ENCODE peak calls at places on chromosomes 12 and 14, in five cellular contexts. T is activated B cell treated with CpG ODN at 0.5 μM for 24 hours, U is sigmoid colon, V is Calu3, H is GM23338. I is an unnamed sample.

GRCh38 chr12:93380480-93381121 is 2.9 kb downstream of the NUDT4 start:
- DNase-seq in T (no peak), U (no peak), V (no peak), H (peak; percentile 30), I (no peak)

GRCh38 chr12:121740847-121741246 is 28.3 kb downstream of the TMEM120B start:
- DNase-seq in T (no peak), U (no peak), V (no peak), H (no peak), I (no peak)

GRCh38 chr14:58270628-58271027 is 26.0 kb downstream of the PSMA3 start:
- DNase-seq in T (no peak), U (no peak), V (no peak), H (no peak), I (no peak)

GRCh38 chr14:76827696-76828301 is 1.6 kb downstream of the LRRC74A start:
- DNase-seq in T (no peak), U (no peak), V (no peak), H (peak; percentile 18), I (no peak)

GRCh38 chr14:49160983-49161382 is 425.2 kb downstream of the RPS29 start:
- DNase-seq in T (no peak), U (no peak), V (no peak), H (no peak), I (no peak)

GRCh38 chr12:2616763-2617162 is 178.0 kb upstream of the FKBP4 start:
- DNase-seq in T (no peak), U (no peak), V (no peak), H (no peak), I (no peak)

GRCh38 chr12:131500564-131500963 is 210.3 kb upstream of the SFSWAP start:
- DNase-seq in T (no peak), U (no peak), V (no peak), H (no peak), I (no peak)

GRCh38 chr14:23173039-23173438 is 10.4 kb downstream of the SLC7A8 start:
- DNase-seq in T (no peak), U (no peak), V (no peak), H (no peak), I (no peak)

DNA sequence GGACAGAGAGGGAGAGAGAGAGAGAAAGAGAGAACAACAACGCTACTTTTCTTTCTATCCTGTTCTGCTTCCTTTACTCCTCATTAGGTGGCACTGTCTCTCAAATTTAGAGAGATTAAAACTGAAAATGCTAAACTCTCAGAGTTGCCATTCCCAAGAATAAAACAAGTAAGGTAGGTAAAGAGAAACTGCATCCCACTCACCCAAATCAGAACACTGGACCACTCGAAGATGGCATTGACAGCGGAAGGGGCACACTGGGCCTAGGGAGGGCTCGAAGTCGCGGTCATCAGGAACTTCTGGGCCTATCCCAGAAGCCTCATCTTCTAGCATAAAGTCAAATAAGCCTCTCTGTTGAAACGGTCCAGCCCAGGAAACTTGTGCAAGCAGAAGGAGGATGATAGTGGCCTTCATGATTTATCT is 4.5 kb downstream of the DCN start:
- DNase-seq in T (no peak), U (no peak), V (no peak), H (peak; percentile 43), I (no peak)
- TF ChIP-seq CTCF in T (no peak), U (peak; percentile 52), V (peak; percentile 19), H (peak; percentile 56), I (peak; percentile 41)

GRCh38 chr14:104388631-104389325 is 190.8 kb upstream of the C14orf180 start:
- DNase-seq in T (no peak), U (peak; percentile 60), V (no peak), H (no peak), I (peak; percentile 6)

GRCh38 chr14:104390221-104390931 is 189.2 kb upstream of the C14orf180 start:
- DNase-seq in T (no peak), U (peak; percentile 45), V (no peak), H (no peak), I (peak; percentile 7)

GRCh38 chr14:104388011-104388521 is 191.5 kb upstream of the C14orf180 start:
- DNase-seq in T (no peak), U (peak; percentile 40), V (no peak), H (no peak), I (no peak)

GRCh38 chr14:104390941-104391901 is 188.3 kb upstream of the C14orf180 start:
- DNase-seq in T (no peak), U (peak; percentile 55), V (no peak), H (no peak), I (peak; percentile 8)

GRCh38 chr14:104389326-104390220 is 190.0 kb upstream of the C14orf180 start:
- DNase-seq in T (no peak), U (peak; percentile 52), V (no peak), H (no peak), I (peak; percentile 8)
- TF ChIP-seq CTCF in T (no peak), U (no peak), V (no peak), H (no peak), I (no peak)

DNA sequence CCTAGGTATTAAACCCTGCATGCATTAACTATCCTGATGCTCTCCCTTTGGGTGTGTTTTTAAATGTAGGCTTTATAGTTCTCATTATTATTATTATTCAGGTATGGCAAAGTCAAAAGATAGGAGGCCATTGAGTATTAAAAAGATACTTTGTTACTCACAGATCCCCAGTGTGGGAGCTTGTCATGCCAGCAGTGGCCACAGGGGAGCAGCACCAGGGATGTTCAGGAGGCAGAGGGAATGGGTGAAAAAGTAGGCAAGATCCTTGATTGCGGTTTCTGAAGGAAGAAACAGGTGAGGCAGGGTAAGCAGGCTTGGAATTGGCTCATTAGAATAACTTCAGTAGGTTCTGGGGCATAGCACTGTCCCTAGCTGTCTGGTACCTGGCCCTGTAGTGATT is 382.2 kb downstream of the MED13L start:
- DNase-seq in T (no peak), U (no peak), V (peak; percentile 19), H (peak; percentile 63), I (no peak)
- TF ChIP-seq CTCF in T (no peak), U (no peak), V (no peak), H (peak; percentile 74), I (peak; percentile 44)

DNA sequence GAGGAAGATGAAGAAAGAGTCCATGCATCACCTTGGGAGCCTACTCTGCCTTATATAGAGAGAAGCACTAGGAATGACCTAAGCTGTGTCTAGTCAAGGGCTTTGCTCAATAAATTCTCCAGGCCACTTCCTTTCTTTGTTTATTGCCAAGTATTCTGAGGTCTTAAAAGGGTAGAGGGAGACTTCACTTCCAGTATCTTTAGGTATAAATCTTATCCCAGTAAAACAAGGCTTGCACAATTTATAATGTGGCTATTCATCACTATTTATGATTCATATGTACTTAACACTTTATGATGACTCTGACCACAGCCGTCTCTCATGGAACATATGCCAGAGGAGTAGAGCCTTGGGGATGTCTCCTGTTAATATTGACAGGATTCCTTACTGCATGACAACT is 85.1 kb upstream of the ARHGAP5 start:
- DNase-seq in T (no peak), U (no peak), V (no peak), H (no peak), I (no peak)
- TF ChIP-seq CTCF in T (no peak), U (no peak), V (no peak), H (no peak), I (no peak)

GRCh38 chr14:24852312-24853060 is 197.5 kb downstream of the STXBP6 start:
- DNase-seq in T (no peak), U (no peak), V (no peak), H (peak; percentile 38), I (no peak)
- TF ChIP-seq CTCF in T (no peak), U (no peak), V (no peak), H (peak; percentile 37), I (no peak)

GRCh38 chr14:73283592-73284379 is 46.5 kb downstream of the PAPLN start:
- DNase-seq in T (no peak), U (no peak), V (no peak), H (peak; percentile 84), I (no peak)
- TF ChIP-seq CTCF in T (no peak), U (no peak), V (no peak), H (peak; percentile 62), I (peak; percentile 15)

DNA sequence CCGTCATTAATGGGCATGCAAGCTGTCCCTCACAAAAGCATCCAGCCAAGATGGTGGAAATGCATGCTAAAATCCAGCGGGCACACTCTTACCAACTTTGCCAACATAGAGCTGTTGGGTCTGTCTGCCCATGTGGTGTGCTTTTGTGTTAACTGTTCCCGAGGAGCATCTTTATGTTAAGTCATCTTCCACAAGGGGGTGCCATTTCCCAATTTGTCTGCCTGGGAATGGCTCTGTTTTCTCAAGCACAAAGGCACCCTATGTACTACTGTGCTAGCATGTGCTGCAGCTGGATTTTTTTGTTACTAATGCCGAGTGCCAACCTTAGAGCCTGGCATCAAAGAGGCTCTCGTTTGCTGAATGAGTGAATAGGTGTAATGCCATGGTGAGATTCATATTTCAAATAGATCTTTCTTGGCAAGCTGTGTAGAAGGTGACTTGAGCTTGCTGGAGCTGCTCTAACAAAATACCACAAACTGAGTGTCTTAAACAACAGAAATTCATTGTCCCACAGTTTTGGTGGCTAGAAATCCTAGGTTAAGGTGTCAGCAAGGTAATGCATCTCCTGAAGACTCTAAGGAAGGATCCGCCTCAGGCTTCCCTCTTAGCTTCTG is 74.3 kb downstream of the TRHDE start:
- DNase-seq in T (no peak), U (no peak), V (peak; percentile 86), H (peak; percentile 95), I (peak; percentile 67)
- TF ChIP-seq CTCF in T (no peak), U (peak; percentile 46), V (peak; percentile 45), H (peak; percentile 81), I (peak; percentile 71)

I was measured in progenitor cell of endocrine pancreas.